ENCODE peak calls at places on chromosomes 13 and 19, in six cellular contexts. Z, Y, U, Q, C and H are unnamed samples.

GRCh38 chr19:48443262-48443661 is 2.5 kb upstream of the GRWD1 start:
- DNase-seq in Q (no peak), U (no peak), Y (no peak), Z (no peak), C (no peak), H (no peak)

GRCh38 chr19:29215322-29215845 is 2.4 kb upstream of the UQCRFS1 start:
- DNase-seq in C (no peak), Y (no peak), U (no peak), Q (no peak), Z (no peak), H (no peak)

GRCh38 chr19:45405435-45406164 is 731 bp upstream of the PPP1R13L start:
- DNase-seq in Q (peak), Z (peak), Y (peak), C (peak), U (peak), H (peak)

GRCh38 chr13:22086593-22086992 is 415.7 kb downstream of the FGF9 start:
- DNase-seq in Z (peak), Q (no peak), C (no peak), Y (no peak), U (no peak), H (no peak)

GRCh38 chr13:39766464-39767167 is 111.2 kb downstream of the COG6 start:
- DNase-seq in Y (no peak), U (no peak), C (no peak), Q (no peak), Z (no peak), H (peak)

GRCh38 chr19:38869160-38869835 is 8.8 kb downstream of the RINL start:
- DNase-seq in U (no peak), C (peak), Y (peak), Z (no peak), Q (peak), H (no peak)

GRCh38 chr13:67223024-67223423 is 7.1 kb downstream of the PCDH9 start:
- DNase-seq in Z (peak), Q (no peak), C (no peak), U (no peak), Y (no peak), H (no peak)

GRCh38 chr19:1133471-1133929 is 29.7 kb downstream of the GPX4 start:
- DNase-seq in Y (peak), C (no peak), U (no peak), Z (peak), Q (peak), H (no peak)

GRCh38 chr13:50685491-50685890 is 158.0 kb downstream of the DLEU7 start:
- DNase-seq in Y (no peak), C (peak), Z (peak), U (peak), Q (no peak), H (no peak)

GRCh38 chr13:74770361-74770760 is 636.2 kb upstream of the KLF12 start:
- DNase-seq in U (no peak), Z (peak), Q (no peak), Y (no peak), C (no peak), H (no peak)

GRCh38 chr13:26914624-26915023 is 154.0 kb upstream of the GPR12 start:
- DNase-seq in U (no peak), Z (peak), C (no peak), Y (no peak), Q (no peak), H (no peak)

GRCh38 chr19:18041054-18041453 is 33.1 kb downstream of the ARRDC2 start:
- DNase-seq in C (no peak), Y (no peak), U (no peak), Z (no peak), Q (no peak), H (no peak)

GRCh38 chr19:18044825-18045304 is 36.9 kb downstream of the ARRDC2 start:
- DNase-seq in C (peak), Q (peak), Z (peak), U (peak), Y (peak), H (peak)

GRCh38 chr19:18045307-18046013 is 37.5 kb downstream of the ARRDC2 start:
- DNase-seq in Q (no peak), Z (no peak), C (no peak), Y (peak), U (no peak), H (no peak)

GRCh38 chr19:18049390-18049789 is 37.3 kb downstream of the IL12RB1 start:
- DNase-seq in Z (peak), Q (no peak), Y (no peak), U (peak), C (peak), H (peak)

DNA sequence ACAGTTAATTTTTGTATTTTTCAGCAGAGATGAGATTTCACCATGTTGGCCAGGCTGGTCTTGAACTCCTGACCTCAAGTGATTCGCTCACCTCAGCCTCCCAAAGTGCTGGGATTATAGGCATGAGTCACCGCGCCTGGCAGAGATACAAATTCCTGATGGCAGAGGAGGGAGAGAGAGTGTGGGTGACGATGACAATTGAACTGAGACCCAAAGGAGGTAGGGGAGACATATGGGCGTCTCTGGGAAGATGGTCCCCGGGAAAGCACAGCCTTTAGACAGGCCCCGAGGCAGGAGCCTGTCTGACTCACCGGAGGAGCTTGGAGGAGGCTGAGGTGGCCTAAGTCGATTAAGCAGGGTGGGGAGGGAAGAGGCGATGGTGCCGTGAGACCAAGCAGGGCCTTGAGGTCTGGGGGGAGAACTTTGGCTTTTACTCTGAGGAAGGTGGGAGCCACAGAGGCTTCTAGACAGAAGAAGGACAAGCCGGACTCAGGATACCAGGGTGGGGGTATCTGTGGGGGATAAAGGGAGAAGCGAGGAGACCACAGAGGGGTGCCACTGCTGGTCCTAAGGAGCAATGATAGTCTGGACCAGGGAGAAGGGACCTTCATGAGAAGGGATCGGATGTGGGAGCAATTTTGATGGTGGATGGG is 38.2 kb downstream of the ARRDC2 start:
- DNase-seq in C (peak), U (peak), Z (peak), Q (no peak), Y (no peak), H (no peak)
- H3K27ac ChIP-seq in C (peak), U (no peak), Z (no peak), Q (no peak), Y (no peak), H (no peak)

GRCh38 chr19:57558525-57558924 is 1.1 kb downstream of the ZNF550 start:
- DNase-seq in Z (peak), C (no peak), Y (no peak), Q (no peak), U (no peak), H (no peak)

GRCh38 chr19:57563547-57563946 is 3.9 kb upstream of the ZNF550 start:
- DNase-seq in U (no peak), Y (no peak), Z (no peak), Q (no peak), C (no peak), H (no peak)

GRCh38 chr19:57559404-57560025 is at the start of gene ZNF550:
- DNase-seq in Q (peak), Y (peak), U (peak), Z (peak), C (peak), H (peak)

GRCh38 chr19:57560049-57560491 is 407 bp upstream of the ZNF550 start:
- DNase-seq in Z (peak), Y (no peak), C (no peak), Q (no peak), U (peak), H (no peak)

DNA sequence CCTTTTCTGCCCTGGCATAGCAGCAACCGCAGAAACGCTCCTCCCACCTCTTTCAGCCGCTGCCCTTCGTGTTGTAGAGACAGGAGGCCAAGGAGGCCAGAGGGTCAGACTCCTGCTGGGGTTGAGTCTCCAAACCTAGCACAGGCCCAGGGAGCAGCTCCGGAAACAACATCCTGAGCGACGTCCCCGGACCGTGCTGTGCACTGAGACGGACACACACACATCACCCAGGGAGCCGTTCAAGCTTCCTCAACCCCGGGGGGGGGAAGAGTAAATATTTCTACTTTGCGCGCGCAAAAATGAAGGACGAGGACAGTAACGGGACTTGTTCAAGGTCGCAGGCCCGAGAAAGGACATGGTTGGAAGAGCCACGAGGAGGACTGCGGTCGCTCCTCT is 657 bp downstream of the ZNF550 start:
- DNase-seq in U (no peak), Q (no peak), C (no peak), Z (peak), Y (peak), H (no peak)
- H3K27ac ChIP-seq in U (no peak), Q (peak), C (no peak), Z (peak), Y (peak), H (peak)

GRCh38 chr19:17162580-17162979 is 52.6 kb upstream of the USE1 start:
- DNase-seq in Q (no peak), C (no peak), Y (no peak), U (no peak), Z (no peak), H (no peak)

GRCh38 chr19:17158584-17158983 is 56.6 kb upstream of the USE1 start:
- DNase-seq in C (no peak), U (no peak), Y (no peak), Q (no peak), Z (no peak), H (no peak)

GRCh38 chr19:17156947-17157302 is 58.2 kb upstream of the USE1 start:
- DNase-seq in Q (no peak), U (no peak), Z (no peak), C (peak), Y (no peak), H (no peak)

GRCh38 chr19:17160908-17161307 is 54.2 kb upstream of the USE1 start:
- DNase-seq in C (no peak), Z (no peak), U (no peak), Q (peak), Y (no peak), H (no peak)

DNA sequence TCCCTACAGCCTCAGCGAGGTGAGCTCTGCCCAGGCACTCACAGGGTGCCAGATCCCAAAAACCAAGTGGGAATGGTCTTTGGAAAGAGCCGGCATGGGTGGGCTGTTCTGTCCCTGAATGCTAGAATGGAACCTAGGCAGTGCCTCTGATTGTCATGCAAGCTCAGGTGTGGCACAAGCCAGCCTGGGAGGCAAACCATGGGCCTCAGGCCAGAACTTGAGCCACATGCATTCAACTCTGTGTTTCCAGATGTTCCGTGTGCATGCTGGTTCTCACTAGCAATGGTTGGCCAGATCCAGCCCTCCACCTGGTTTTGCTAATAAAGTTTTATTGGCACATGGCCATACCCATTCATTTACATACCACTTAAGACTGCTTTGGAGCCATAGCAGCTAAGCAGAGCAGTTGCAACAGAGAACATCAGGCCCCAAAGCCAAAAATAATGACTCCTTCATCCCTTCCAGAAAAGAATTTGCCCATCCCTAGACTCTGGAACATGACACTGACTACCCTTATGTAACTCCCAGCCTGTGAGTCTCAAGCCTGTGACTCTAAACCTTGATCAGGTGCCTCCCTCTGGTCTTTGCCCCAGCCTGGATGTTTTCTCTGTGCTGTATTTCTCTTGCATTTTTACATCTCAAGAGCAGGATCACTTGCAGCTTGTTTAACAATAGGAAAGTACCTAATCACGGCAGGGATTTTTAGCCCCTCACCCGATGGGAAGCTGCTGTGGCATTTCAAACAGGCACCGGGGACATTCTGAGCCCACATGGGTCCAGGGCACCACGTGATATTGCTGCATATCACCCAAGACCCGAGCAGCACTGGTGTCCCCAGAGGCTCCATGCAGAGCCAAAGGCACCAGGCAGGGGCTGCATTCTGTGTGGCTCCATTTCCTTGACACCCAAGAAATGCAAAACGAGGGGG is 55.4 kb upstream of the USE1 start:
- DNase-seq in Y (no peak), C (no peak), Q (no peak), Z (no peak), U (no peak), H (no peak)
- H3K27ac ChIP-seq in Y (no peak), C (peak), Q (no peak), Z (no peak), U (no peak), H (no peak)

GRCh38 chr19:2491130-2491801 is 15.3 kb downstream of the GADD45B start:
- DNase-seq in U (no peak), Q (no peak), Z (peak), C (peak), Y (no peak), H (no peak)
- H3K27ac ChIP-seq in U (no peak), Q (no peak), Z (no peak), C (no peak), Y (no peak), H (no peak)

DNA sequence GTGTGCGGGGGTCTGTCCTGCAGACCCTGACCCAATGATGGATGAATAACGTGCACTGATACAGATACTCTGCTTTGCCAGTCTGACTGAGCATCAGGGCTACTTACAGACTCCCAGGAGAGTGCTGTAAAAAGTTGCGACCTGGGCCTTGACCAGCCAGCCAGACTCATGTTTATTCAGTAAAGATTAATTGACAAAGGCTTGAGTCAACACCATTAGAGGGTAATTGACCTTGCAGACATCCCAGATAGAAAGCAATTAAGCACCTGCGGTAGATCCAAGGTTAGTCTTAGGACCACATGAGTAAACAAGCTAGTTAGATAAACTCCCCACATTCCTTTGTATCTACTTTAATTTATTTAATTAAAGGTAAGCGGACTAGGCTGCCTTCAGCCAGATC is 10.4 kb downstream of the NUDT19 start:
- DNase-seq in Q (no peak), C (no peak), Z (no peak), Y (no peak), U (no peak), H (no peak)
- H3K27ac ChIP-seq in Q (no peak), C (no peak), Z (no peak), Y (no peak), U (no peak), H (no peak)

GRCh38 chr19:57583521-57584416 is at the start of gene ZIK1:
- DNase-seq in Z (peak), Q (peak), U (peak), Y (peak), C (peak), H (peak)
- H3K27ac ChIP-seq in Z (peak), Q (no peak), U (no peak), Y (peak), C (no peak), H (peak)

GRCh38 chr13:110867380-110867779 is 47.5 kb downstream of the ANKRD10 start:
- DNase-seq in U (no peak), Y (no peak), Q (no peak), Z (no peak), C (no peak), H (no peak)

GRCh38 chr13:110869805-110870706 is 44.8 kb downstream of the ANKRD10 start:
- DNase-seq in U (peak), Z (peak), Q (no peak), Y (no peak), C (peak), H (no peak)

GRCh38 chr13:110866491-110867170 is 48.2 kb downstream of the ANKRD10 start:
- DNase-seq in Y (no peak), Q (no peak), U (no peak), Z (no peak), C (no peak), H (no peak)

GRCh38 chr13:110868631-110869165 is 46.2 kb downstream of the ANKRD10 start:
- DNase-seq in U (no peak), Z (no peak), Y (no peak), Q (no peak), C (no peak), H (no peak)

DNA sequence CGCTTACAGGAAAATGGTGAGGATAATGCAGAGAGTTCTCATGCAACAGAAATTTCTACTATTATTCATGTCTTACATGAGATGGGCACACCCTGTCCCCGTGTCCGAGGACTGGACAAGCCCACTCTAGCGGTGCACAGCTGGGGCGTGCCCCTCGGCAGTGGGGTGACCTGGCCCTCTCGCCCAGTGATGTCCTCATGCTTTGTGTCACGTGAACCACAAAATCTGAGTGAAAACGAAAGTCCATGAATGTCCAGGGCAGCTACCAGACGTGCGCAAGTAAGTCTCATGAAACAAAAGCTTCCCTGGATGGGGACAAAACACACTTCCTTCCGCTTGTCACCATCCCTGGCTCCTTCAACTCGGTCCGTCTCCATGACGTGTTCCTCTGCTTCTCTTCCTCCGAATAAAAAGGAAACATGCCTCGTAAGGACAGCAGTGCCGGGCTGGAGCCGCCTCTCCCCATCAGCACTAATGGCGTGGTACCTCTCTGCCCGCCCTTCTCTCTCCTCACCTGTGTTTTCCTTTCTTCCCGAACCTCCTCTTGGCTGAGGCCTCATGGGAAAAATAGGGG is 45.6 kb downstream of the ANKRD10 start:
- DNase-seq in U (no peak), Z (no peak), Y (no peak), C (no peak), Q (no peak), H (no peak)
- H3K27ac ChIP-seq in U (peak), Z (no peak), Y (no peak), C (peak), Q (peak), H (peak)